ENCODE peak calls at places on chromosomes 11 and 22, in ten cellular contexts. One of them, this sample, is unnamed.

GRCh38 chr11:116827461-116827860 is 2.2 kb upstream of the APOC3 start:
- DNase-seq in PC-3: no peak
- DNase-seq in A549: no peak
- DNase-seq in WTC11: no peak
- DNase-seq in K562: no peak
- DNase-seq in GM12865: no peak
- DNase-seq in cardiac fibroblast: no peak
- DNase-seq in AG04450: no peak
- DNase-seq in ovary: no peak
- DNase-seq in DND-41: no peak
- DNase-seq in this sample: no peak

GRCh38 chr11:109856958-109857357 is 236.2 kb upstream of the ZC3H12C start:
- DNase-seq in PC-3: no peak
- DNase-seq in A549: no peak
- DNase-seq in WTC11: no peak
- DNase-seq in K562: no peak
- DNase-seq in GM12865: no peak
- DNase-seq in cardiac fibroblast: no peak
- DNase-seq in AG04450: no peak
- DNase-seq in ovary: no peak
- DNase-seq in DND-41: no peak
- DNase-seq in this sample: no peak

GRCh38 chr11:128195057-128195751 is 392.2 kb downstream of the ETS1 start:
- DNase-seq in PC-3: no peak
- DNase-seq in A549: no peak
- DNase-seq in WTC11: no peak
- DNase-seq in K562: no peak
- DNase-seq in GM12865: peak; percentile 9
- DNase-seq in cardiac fibroblast: peak; percentile 40
- DNase-seq in AG04450: no peak
- DNase-seq in ovary: no peak
- DNase-seq in DND-41: peak; percentile 88
- DNase-seq in this sample: no peak

GRCh38 chr11:72899238-72899637 is 85.0 kb downstream of the ATG16L2 start:
- DNase-seq in PC-3: peak; percentile 29
- DNase-seq in A549: no peak
- DNase-seq in WTC11: no peak
- DNase-seq in K562: no peak
- DNase-seq in GM12865: no peak
- DNase-seq in cardiac fibroblast: no peak
- DNase-seq in AG04450: no peak
- DNase-seq in ovary: no peak
- DNase-seq in DND-41: no peak
- DNase-seq in this sample: no peak

GRCh38 chr11:87061766-87062165 is 24.0 kb downstream of the TMEM135 start:
- DNase-seq in PC-3: no peak
- DNase-seq in A549: no peak
- DNase-seq in WTC11: no peak
- DNase-seq in K562: no peak
- DNase-seq in GM12865: no peak
- DNase-seq in cardiac fibroblast: no peak
- DNase-seq in AG04450: no peak
- DNase-seq in ovary: no peak
- DNase-seq in DND-41: no peak
- DNase-seq in this sample: no peak

GRCh38 chr11:76236092-76237026 is 30.1 kb upstream of the WNT11 start:
- DNase-seq in PC-3: peak; percentile 56
- DNase-seq in A549: peak; percentile 81
- DNase-seq in WTC11: peak; percentile 78
- DNase-seq in K562: peak; percentile 68
- DNase-seq in GM12865: peak; percentile 75
- DNase-seq in cardiac fibroblast: no peak
- DNase-seq in AG04450: no peak
- DNase-seq in ovary: no peak
- DNase-seq in DND-41: peak; percentile 63
- DNase-seq in this sample: no peak

GRCh38 chr22:49413551-49413950 is 414.1 kb downstream of the BRD1 start:
- DNase-seq in PC-3: no peak
- DNase-seq in A549: no peak
- DNase-seq in WTC11: no peak
- DNase-seq in K562: no peak
- DNase-seq in GM12865: no peak
- DNase-seq in cardiac fibroblast: no peak
- DNase-seq in AG04450: no peak
- DNase-seq in ovary: no peak
- DNase-seq in DND-41: no peak
- DNase-seq in this sample: no peak

GRCh38 chr11:61777234-61778090 is 14.9 kb downstream of the TMEM258 start:
- DNase-seq in PC-3: no peak
- DNase-seq in A549: no peak
- DNase-seq in WTC11: peak; percentile 83
- DNase-seq in K562: peak; percentile 67
- DNase-seq in GM12865: no peak
- DNase-seq in cardiac fibroblast: no peak
- DNase-seq in AG04450: no peak
- DNase-seq in ovary: peak; percentile 92
- DNase-seq in DND-41: no peak
- DNase-seq in this sample: no peak

GRCh38 chr11:91904792-91905785 is 319.5 kb upstream of the FAT3 start:
- DNase-seq in PC-3: no peak
- DNase-seq in A549: peak; percentile 5
- DNase-seq in WTC11: no peak
- DNase-seq in K562: peak; percentile 8
- DNase-seq in GM12865: no peak
- DNase-seq in cardiac fibroblast: no peak
- DNase-seq in AG04450: no peak
- DNase-seq in ovary: no peak
- DNase-seq in DND-41: no peak
- DNase-seq in this sample: no peak

GRCh38 chr11:100810146-100810545 is 123.1 kb downstream of the ARHGAP42 start:
- DNase-seq in PC-3: peak; percentile 76
- DNase-seq in A549: no peak
- DNase-seq in WTC11: no peak
- DNase-seq in K562: no peak
- DNase-seq in GM12865: no peak
- DNase-seq in cardiac fibroblast: peak; percentile 28
- DNase-seq in AG04450: no peak
- DNase-seq in ovary: no peak
- DNase-seq in DND-41: no peak
- DNase-seq in this sample: peak; percentile 25

GRCh38 chr11:61120865-61121831 is 18.9 kb downstream of the CD5 start:
- DNase-seq in PC-3: no peak
- DNase-seq in A549: peak; percentile 26
- DNase-seq in WTC11: no peak
- DNase-seq in K562: no peak
- DNase-seq in GM12865: peak; percentile 28
- DNase-seq in cardiac fibroblast: peak; percentile 16
- DNase-seq in AG04450: no peak
- DNase-seq in ovary: peak; percentile 66
- DNase-seq in DND-41: peak; percentile 51
- DNase-seq in this sample: no peak

GRCh38 chr11:62012451-62013265 is 45.2 kb upstream of the FTH1 start:
- DNase-seq in PC-3: peak; percentile 94
- DNase-seq in A549: peak; percentile 79
- DNase-seq in WTC11: no peak
- DNase-seq in K562: no peak
- DNase-seq in GM12865: no peak
- DNase-seq in cardiac fibroblast: peak; percentile 75
- DNase-seq in AG04450: no peak
- DNase-seq in ovary: no peak
- DNase-seq in DND-41: no peak
- DNase-seq in this sample: peak; percentile 14

GRCh38 chr22:17540481-17540880 is 22.8 kb upstream of the SLC25A18 start:
- DNase-seq in PC-3: no peak
- DNase-seq in A549: no peak
- DNase-seq in WTC11: peak; percentile 69
- DNase-seq in K562: peak; percentile 69
- DNase-seq in GM12865: no peak
- DNase-seq in cardiac fibroblast: no peak
- DNase-seq in AG04450: no peak
- DNase-seq in ovary: no peak
- DNase-seq in DND-41: peak; percentile 8
- DNase-seq in this sample: no peak
- TF ChIP-seq CTCF in PC-3: peak; percentile 10
- TF ChIP-seq CTCF in A549: no peak
- TF ChIP-seq CTCF in WTC11: peak; percentile 60
- TF ChIP-seq CTCF in K562: peak; percentile 80
- TF ChIP-seq CTCF in GM12865: no peak
- TF ChIP-seq CTCF in cardiac fibroblast: peak; percentile 13
- TF ChIP-seq CTCF in AG04450: no peak
- TF ChIP-seq CTCF in ovary: no peak
- TF ChIP-seq CTCF in DND-41: peak; percentile 44
- TF ChIP-seq CTCF in this sample: no peak

DNA sequence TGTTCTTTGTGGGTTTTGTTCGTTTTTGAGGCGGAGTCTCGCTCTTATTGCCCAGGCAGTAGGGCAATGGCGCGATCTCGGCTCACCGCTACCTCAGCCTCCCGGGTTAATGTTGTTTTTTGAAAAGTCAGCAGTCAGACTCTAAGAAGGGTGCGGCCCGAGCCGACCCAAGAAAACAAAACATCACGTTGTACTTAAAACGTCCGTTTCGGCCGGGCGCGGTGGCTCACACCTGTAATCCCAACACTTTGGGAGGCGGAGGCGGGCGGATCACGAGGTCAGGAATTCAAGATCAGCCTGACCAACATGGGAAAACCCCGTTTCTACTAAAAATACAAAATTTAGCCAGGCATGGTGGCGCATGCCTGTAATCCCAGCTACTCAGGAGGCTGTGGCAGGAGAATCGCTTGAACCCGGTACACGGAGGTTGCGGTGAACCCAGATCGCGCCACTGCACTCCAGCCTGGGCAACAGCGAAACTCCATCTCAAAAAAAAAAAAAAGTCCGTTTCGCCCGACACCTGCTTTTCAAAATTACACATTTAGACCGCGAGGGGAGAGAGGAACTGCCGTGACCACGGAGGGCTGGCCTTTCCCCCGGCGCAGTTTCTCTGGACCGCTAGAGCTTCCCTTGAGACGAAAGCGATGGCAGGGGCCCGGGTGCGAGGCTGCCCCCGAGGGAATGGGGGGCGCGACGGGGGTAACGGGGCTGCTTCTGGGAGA is 636 bp downstream of the CD59 start:
- DNase-seq in PC-3: no peak
- DNase-seq in A549: peak; percentile 44
- DNase-seq in WTC11: peak; percentile 31
- DNase-seq in K562: no peak
- DNase-seq in GM12865: peak; percentile 85
- DNase-seq in cardiac fibroblast: peak; percentile 42
- DNase-seq in AG04450: no peak
- DNase-seq in ovary: no peak
- DNase-seq in DND-41: peak; percentile 29
- DNase-seq in this sample: no peak
- TF ChIP-seq CTCF in PC-3: no peak
- TF ChIP-seq CTCF in A549: no peak
- TF ChIP-seq CTCF in WTC11: no peak
- TF ChIP-seq CTCF in K562: no peak
- TF ChIP-seq CTCF in GM12865: no peak
- TF ChIP-seq CTCF in cardiac fibroblast: no peak
- TF ChIP-seq CTCF in AG04450: peak; percentile 4
- TF ChIP-seq CTCF in ovary: no peak
- TF ChIP-seq CTCF in DND-41: no peak
- TF ChIP-seq CTCF in this sample: no peak

DNA sequence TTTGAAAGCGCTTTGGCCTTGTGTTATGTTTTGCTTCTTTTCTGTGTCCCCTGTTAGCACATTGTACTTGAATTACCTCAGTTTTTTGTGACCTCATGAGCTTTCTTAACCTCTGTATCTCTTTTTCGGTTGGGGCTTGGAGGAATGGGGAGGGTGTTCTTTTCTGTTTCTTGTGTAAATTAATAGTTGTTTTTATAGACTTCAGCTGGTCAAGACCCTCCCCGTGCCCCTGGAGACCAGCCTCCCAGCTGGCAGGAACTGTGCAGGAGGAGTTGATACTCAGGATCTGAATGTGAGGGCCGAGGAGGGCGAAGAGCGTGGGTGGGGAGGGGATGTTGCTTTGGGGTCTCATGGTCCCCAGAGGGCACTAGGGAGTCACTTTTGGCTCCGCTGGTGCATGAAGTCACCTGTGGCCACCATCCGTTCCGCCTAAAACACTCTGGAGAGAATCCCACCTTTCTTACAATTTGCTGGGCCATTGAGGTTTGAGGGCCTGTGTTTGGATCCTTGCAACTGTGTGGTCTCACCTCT is 44.3 kb upstream of the NNMT start:
- DNase-seq in PC-3: no peak
- DNase-seq in A549: no peak
- DNase-seq in WTC11: peak; percentile 48
- DNase-seq in K562: peak; percentile 66
- DNase-seq in GM12865: no peak
- DNase-seq in cardiac fibroblast: no peak
- DNase-seq in AG04450: no peak
- DNase-seq in ovary: peak; percentile 37
- DNase-seq in DND-41: no peak
- DNase-seq in this sample: no peak
- TF ChIP-seq CTCF in PC-3: no peak
- TF ChIP-seq CTCF in A549: no peak
- TF ChIP-seq CTCF in WTC11: no peak
- TF ChIP-seq CTCF in K562: peak; percentile 51
- TF ChIP-seq CTCF in GM12865: no peak
- TF ChIP-seq CTCF in cardiac fibroblast: no peak
- TF ChIP-seq CTCF in AG04450: no peak
- TF ChIP-seq CTCF in ovary: no peak
- TF ChIP-seq CTCF in DND-41: peak; percentile 37
- TF ChIP-seq CTCF in this sample: no peak

GRCh38 chr22:37328017-37328416 is 45.7 kb downstream of the CYTH4 start:
- DNase-seq in PC-3: peak; percentile 93
- DNase-seq in A549: peak; percentile 67
- DNase-seq in WTC11: no peak
- DNase-seq in K562: no peak
- DNase-seq in GM12865: no peak
- DNase-seq in cardiac fibroblast: peak; percentile 92
- DNase-seq in AG04450: peak; percentile 74
- DNase-seq in ovary: no peak
- DNase-seq in DND-41: no peak
- DNase-seq in this sample: peak; percentile 63

GRCh38 chr22:37331034-37331428 is 48.7 kb downstream of the CYTH4 start:
- DNase-seq in PC-3: peak; percentile 64
- DNase-seq in A549: no peak
- DNase-seq in WTC11: no peak
- DNase-seq in K562: peak; percentile 34
- DNase-seq in GM12865: no peak
- DNase-seq in cardiac fibroblast: peak; percentile 62
- DNase-seq in AG04450: peak; percentile 32
- DNase-seq in ovary: no peak
- DNase-seq in DND-41: no peak
- DNase-seq in this sample: no peak

GRCh38 chr22:37329239-37330140 is 47.2 kb downstream of the CYTH4 start:
- DNase-seq in PC-3: peak; percentile 75
- DNase-seq in A549: peak; percentile 34
- DNase-seq in WTC11: no peak
- DNase-seq in K562: no peak
- DNase-seq in GM12865: no peak
- DNase-seq in cardiac fibroblast: peak; percentile 68
- DNase-seq in AG04450: no peak
- DNase-seq in ovary: no peak
- DNase-seq in DND-41: no peak
- DNase-seq in this sample: no peak

GRCh38 chr22:37331811-37332536 is 49.7 kb downstream of the CYTH4 start:
- DNase-seq in PC-3: peak; percentile 9
- DNase-seq in A549: peak; percentile 66
- DNase-seq in WTC11: no peak
- DNase-seq in K562: no peak
- DNase-seq in GM12865: peak; percentile 17
- DNase-seq in cardiac fibroblast: no peak
- DNase-seq in AG04450: no peak
- DNase-seq in ovary: no peak
- DNase-seq in DND-41: no peak
- DNase-seq in this sample: no peak

GRCh38 chr22:37330200-37331033 is 48.1 kb downstream of the CYTH4 start:
- DNase-seq in PC-3: peak; percentile 24
- DNase-seq in A549: peak; percentile 87
- DNase-seq in WTC11: peak; percentile 91
- DNase-seq in K562: peak; percentile 80
- DNase-seq in GM12865: peak; percentile 82
- DNase-seq in cardiac fibroblast: peak; percentile 92
- DNase-seq in AG04450: peak; percentile 89
- DNase-seq in ovary: no peak
- DNase-seq in DND-41: peak; percentile 45
- DNase-seq in this sample: peak; percentile 72
- TF ChIP-seq CTCF in PC-3: peak; percentile 24
- TF ChIP-seq CTCF in A549: peak; percentile 24
- TF ChIP-seq CTCF in WTC11: no peak
- TF ChIP-seq CTCF in K562: peak; percentile 45
- TF ChIP-seq CTCF in GM12865: peak; percentile 18
- TF ChIP-seq CTCF in cardiac fibroblast: peak; percentile 24
- TF ChIP-seq CTCF in AG04450: peak; percentile 51
- TF ChIP-seq CTCF in ovary: no peak
- TF ChIP-seq CTCF in DND-41: peak; percentile 23
- TF ChIP-seq CTCF in this sample: peak; percentile 13

This sample was measured in AG09309.